ENCODE peak calls at places on chromosome 15, in six cellular contexts. K, Z, S, M, G and N are unnamed samples. For H3K9me3, the result is how much of the 10 kb centered on the place peaks cover.

GRCh38 chr15:84681822-84682221 is 23.8 kb upstream of the NMB start:
- DNase-seq in K (no peak), Z (no peak), S (no peak), M (no peak), G (no peak), N (no peak)

GRCh38 chr15:60735559-60736047 is 256.7 kb upstream of the ICE2 start:
- DNase-seq in K (no peak), Z (no peak), S (no peak), M (no peak), G (no peak), N (no peak)

GRCh38 chr15:45995800-45996199 is 361.0 kb downstream of the SQOR start:
- DNase-seq in K (no peak), Z (no peak), S (no peak), M (no peak), G (no peak), N (no peak)

GRCh38 chr15:56149071-56149470 is 94.6 kb downstream of the RFX7 start:
- DNase-seq in K (no peak), Z (no peak), S (no peak), M (no peak), G (no peak), N (no peak)

GRCh38 chr15:69289312-69290146 is 9.2 kb upstream of the PAQR5 start:
- DNase-seq in K (no peak), Z (no peak), S (no peak), M (no peak), G (no peak), N (peak)

GRCh38 chr15:93109370-93110105 is 20.5 kb upstream of the RGMA start:
- DNase-seq in K (no peak), Z (peak), S (no peak), M (no peak), G (no peak), N (no peak)

GRCh38 chr15:44193651-44194396 is 1.2 kb downstream of the FRMD5 start:
- DNase-seq in K (no peak), Z (no peak), S (no peak), M (no peak), G (no peak), N (peak)

GRCh38 chr15:51494411-51495314 is 127.9 kb downstream of the DMXL2 start:
- DNase-seq in K (no peak), Z (no peak), S (no peak), M (no peak), G (no peak), N (no peak)

GRCh38 chr15:81061490-81062235 is 60.9 kb downstream of the TLNRD1 start:
- DNase-seq in K (no peak), Z (no peak), S (no peak), M (no peak), G (no peak), N (no peak)

GRCh38 chr15:42955518-42955917 is 34.9 kb upstream of the TTBK2 start:
- DNase-seq in K (no peak), Z (no peak), S (no peak), M (no peak), G (no peak), N (no peak)

GRCh38 chr15:85625431-85625830 is 169.3 kb downstream of the KLHL25 start:
- DNase-seq in K (no peak), Z (no peak), S (no peak), M (no peak), G (no peak), N (no peak)

GRCh38 chr15:88574646-88575045 is 28.2 kb upstream of the DET1 start:
- DNase-seq in K (no peak), Z (no peak), S (no peak), M (no peak), G (no peak), N (no peak)

GRCh38 chr15:31252386-31252785 is 74.2 kb upstream of the KLF13 start:
- DNase-seq in K (no peak), Z (no peak), S (no peak), M (no peak), G (no peak), N (no peak)

GRCh38 chr15:61575597-61575996 is 346.5 kb upstream of the RORA start:
- DNase-seq in K (no peak), Z (no peak), S (no peak), M (no peak), G (no peak), N (no peak)

GRCh38 chr15:41943543-41944312 is 28.6 kb downstream of the EHD4 start:
- DNase-seq in K (no peak), Z (no peak), S (no peak), M (no peak), G (no peak), N (no peak)

GRCh38 chr15:79282371-79283251 is at the start of gene ANKRD34C:
- DNase-seq in K (no peak), Z (no peak), S (no peak), M (no peak), G (no peak), N (no peak)

GRCh38 chr15:26667222-26667988 is 105.5 kb downstream of the GABRB3 start:
- DNase-seq in K (no peak), Z (no peak), S (peak), M (peak), G (peak), N (no peak)

GRCh38 chr15:92909131-92909781 is 9.1 kb downstream of the CHD2 start:
- DNase-seq in K (no peak), Z (no peak), S (no peak), M (no peak), G (no peak), N (no peak)

GRCh38 chr15:43749690-43750345 is 3.6 kb downstream of the PDIA3 start:
- DNase-seq in K (no peak), Z (no peak), S (no peak), M (no peak), G (peak), N (no peak)

GRCh38 chr15:101394056-101394630 is 95.4 kb downstream of the PCSK6 start:
- DNase-seq in K (no peak), Z (no peak), S (no peak), M (no peak), G (no peak), N (no peak)

GRCh38 chr15:83178869-83179325 is 28.7 kb downstream of the HDGFL3 start:
- DNase-seq in K (no peak), Z (no peak), S (no peak), M (no peak), G (no peak), N (no peak)

GRCh38 chr15:69380726-69381105 is 33.4 kb upstream of the KIF23 start:
- DNase-seq in K (no peak), Z (no peak), S (no peak), M (no peak), G (no peak), N (no peak)

DNA sequence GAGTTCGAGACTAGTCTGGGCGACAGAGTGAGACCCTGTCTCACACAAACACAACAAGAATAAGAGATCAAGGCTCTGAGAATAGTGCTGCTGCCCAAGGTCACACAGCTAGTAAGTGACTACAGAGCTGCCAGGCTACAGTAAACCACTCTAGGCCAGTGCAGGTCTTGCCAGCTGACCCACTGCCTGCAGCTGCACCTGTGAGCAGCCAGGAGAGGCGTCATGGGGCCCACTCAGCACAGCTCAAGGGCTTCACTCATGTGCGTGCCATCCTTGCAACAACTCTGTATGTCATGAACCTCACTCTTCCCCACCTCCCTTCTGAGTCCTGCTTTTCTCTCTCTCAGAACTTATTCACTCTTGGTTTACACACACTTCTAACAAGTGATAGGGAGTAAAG is 176.7 kb downstream of the SMAD6 start:
- DNase-seq in K (no peak), Z (no peak), S (no peak), M (no peak), G (no peak), N (no peak)
- H3K27ac ChIP-seq in K (no peak), Z (no peak), S (no peak), M (peak), G (no peak), N (no peak)

DNA sequence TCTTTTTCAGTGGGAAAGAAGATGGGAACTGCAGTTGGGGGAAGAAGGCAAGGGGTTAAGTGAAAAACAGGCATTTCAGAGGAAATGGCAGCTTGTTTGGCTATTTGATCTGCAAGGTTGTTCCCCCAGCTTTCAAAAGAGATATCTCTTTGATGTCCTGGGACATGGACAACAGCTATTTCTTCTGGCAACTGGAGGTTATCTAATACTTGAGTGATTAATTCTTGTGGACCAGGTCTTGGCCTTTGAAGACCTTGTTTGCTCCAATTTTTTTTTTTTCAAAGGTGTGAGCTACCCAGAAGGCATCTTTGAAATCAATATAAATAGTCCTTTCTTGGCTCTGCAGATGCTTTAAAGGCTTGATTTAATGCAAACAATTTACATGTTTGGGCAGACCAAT is 51.5 kb downstream of the KATNBL1 start:
- DNase-seq in K (no peak), Z (no peak), S (no peak), M (no peak), G (no peak), N (no peak)
- H3K9me3 ChIP-seq in K (under half), Z (under half), S (under half), M (under half), G (under half), N (under half)

GRCh38 chr15:67167131-67167530 is 87.3 kb downstream of the AAGAB start:
- DNase-seq in K (no peak), Z (no peak), S (no peak), M (no peak), G (no peak), N (no peak)
- H3K27ac ChIP-seq in K (no peak), Z (peak), S (no peak), M (peak), G (no peak), N (no peak)

DNA sequence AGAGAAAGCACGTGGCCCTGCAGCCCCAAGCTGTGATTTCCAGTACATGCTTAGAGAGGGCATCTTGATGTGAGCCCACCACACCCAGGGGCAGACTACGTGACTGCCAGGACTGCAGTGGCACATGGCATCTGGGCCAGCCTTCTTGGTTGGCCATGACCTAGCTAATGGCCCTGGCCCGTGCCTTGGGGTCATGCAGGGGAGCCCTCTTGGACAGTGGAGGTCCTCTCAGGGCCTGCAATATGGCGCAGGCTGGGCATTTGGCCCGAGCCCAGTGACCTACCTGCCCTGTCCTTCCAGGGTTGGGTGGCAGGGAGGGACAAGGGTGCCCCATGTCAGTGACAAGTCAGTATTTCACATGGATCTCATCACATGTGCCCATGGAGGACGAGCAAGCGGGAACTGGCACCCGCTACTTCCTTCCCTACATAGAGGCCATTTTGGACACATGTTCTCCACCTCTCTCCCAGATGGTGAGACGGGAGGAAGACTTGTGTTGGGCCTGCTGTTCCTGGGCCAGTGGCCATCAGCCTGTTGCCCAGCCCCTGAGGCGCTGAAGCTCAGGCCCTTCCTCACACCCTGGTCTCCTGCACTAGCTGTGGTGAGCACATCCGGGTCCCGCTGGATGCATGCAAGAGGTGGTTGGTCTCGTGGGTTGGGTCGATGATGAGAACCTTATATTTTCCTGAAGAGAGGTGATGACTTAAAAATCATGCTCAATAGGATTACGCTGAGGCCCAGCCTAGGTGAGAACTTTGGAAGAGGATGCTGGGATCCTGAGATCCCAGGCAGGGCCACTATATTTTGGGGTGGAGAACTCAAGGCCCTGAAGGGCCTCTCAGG is 195.6 kb downstream of the UBE3A start:
- DNase-seq in K (no peak), Z (peak), S (no peak), M (peak), G (peak), N (no peak)
- H3K9me3 ChIP-seq in K (under half), Z (under half), S (under half), M (half or more), G (under half), N (under half)

DNA sequence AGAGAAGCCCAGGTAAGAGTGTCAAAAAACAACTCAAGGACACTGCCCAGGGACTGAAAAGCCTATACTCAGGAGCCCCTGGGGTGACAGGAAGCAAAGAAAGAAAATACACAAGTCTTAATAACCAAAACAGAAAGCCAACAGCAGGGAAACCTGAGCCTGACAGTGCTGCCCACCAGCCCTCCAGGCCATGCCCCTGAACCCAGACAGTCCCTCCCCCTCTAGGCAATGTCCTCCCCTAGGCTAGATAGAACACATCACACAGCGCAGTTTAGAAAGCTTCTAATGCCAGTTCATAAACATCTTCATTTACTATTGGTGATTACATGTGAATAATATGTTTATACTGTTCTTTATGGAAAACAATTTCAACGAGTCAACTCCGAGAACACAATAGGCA is 87.2 kb downstream of the RBPMS2 start:
- DNase-seq in K (no peak), Z (no peak), S (no peak), M (no peak), G (no peak), N (no peak)
- H3K27ac ChIP-seq in K (no peak), Z (peak), S (no peak), M (peak), G (peak), N (no peak)

DNA sequence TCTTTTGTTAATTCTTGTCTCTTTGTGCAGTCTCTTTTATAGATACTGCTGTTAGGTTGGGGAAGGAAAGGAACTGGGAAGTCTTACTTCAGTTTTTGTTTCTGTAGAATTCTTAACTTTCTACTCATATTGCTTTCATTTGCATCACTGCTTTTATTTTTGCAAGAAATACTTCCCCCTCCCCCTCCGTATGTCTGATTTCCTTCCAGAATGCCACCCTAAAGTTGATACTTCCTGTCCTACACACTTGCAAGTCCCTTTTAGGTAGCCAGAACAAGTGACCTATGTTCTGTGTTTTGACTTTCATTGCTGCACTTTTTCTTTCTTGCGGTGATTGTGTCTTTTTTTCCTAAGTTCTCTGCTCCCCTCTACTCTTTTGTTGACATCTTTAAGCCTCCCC is 477.4 kb downstream of the RSL24D1 start:
- DNase-seq in K (no peak), Z (no peak), S (no peak), M (no peak), G (no peak), N (no peak)
- H3K9me3 ChIP-seq in K (under half), Z (under half), S (under half), M (half or more), G (under half), N (under half)

GRCh38 chr15:71337197-71337845 is 222.1 kb downstream of the THSD4 start:
- DNase-seq in K (peak), Z (no peak), S (no peak), M (no peak), G (no peak), N (no peak)
- H3K27ac ChIP-seq in K (peak), Z (no peak), S (peak), M (peak), G (peak), N (no peak)